ENCODE peak calls at places on chromosomes 7 and 10, in four cellular contexts. W, H, E and M are unnamed samples.

GRCh38 chr7:122255454-122255853 is 49.1 kb downstream of the FEZF1 start:
- DNase-seq in W (no peak), E (peak; percentile 59), H (no peak), M (no peak)

GRCh38 chr10:96606216-96606615 is 19.4 kb upstream of the TM9SF3 start:
- DNase-seq in H (peak; percentile 37), W (no peak), E (no peak), M (peak; percentile 17)

GRCh38 chr10:71581376-71581775 is 138.2 kb downstream of the C10orf105 start:
- DNase-seq in H (no peak), W (no peak), E (no peak), M (no peak)

GRCh38 chr7:120554960-120555571 is 282.1 kb downstream of the KCND2 start:
- DNase-seq in W (no peak), H (peak; percentile 64), E (peak; percentile 73), M (peak; percentile 71)

GRCh38 chr7:42454006-42454405 is 217.0 kb upstream of the GLI3 start:
- DNase-seq in W (no peak), E (no peak), H (no peak), M (no peak)

GRCh38 chr7:98418636-98419315 is 17.9 kb upstream of the BAIAP2L1 start:
- DNase-seq in W (no peak), E (peak; percentile 57), H (peak; percentile 99), M (peak; percentile 98)

GRCh38 chr7:101717986-101718746 is 89.1 kb upstream of the MYL10 start:
- DNase-seq in E (no peak), W (no peak), H (peak; percentile 46), M (no peak)

GRCh38 chr10:43045631-43046287 is 31.1 kb upstream of the RET start:
- DNase-seq in H (no peak), E (peak; percentile 40), W (no peak), M (no peak)

GRCh38 chr10:106173838-106174237 is 990.7 kb downstream of the SORCS1 start:
- DNase-seq in H (no peak), W (no peak), E (no peak), M (no peak)

GRCh38 chr7:68424643-68425297 is 1173.5 kb upstream of the AUTS2 start:
- DNase-seq in E (no peak), H (no peak), W (no peak), M (no peak)

GRCh38 chr7:93018666-93019065 is 99.1 kb downstream of the SAMD9 start:
- DNase-seq in W (no peak), E (no peak), H (no peak), M (no peak)

GRCh38 chr10:34956756-34957155 is 133.4 kb downstream of the CUL2 start:
- DNase-seq in E (no peak), H (no peak), W (no peak), M (peak; percentile 74)

GRCh38 chr10:114768394-114768786 is 53.2 kb upstream of the FHIP2A start:
- DNase-seq in H (no peak), W (no peak), E (peak; percentile 73), M (no peak)

GRCh38 chr10:72122221-72122620 is 33.9 kb upstream of the SPOCK2 start:
- DNase-seq in W (no peak), E (no peak), H (no peak), M (no peak)

GRCh38 chr10:96587255-96588059 is 645 bp upstream of the TM9SF3 start:
- DNase-seq in W (no peak), E (no peak), H (peak; percentile 68), M (peak; percentile 68)

GRCh38 chr7:108348913-108349312 is 107.3 kb downstream of the NRCAM start:
- DNase-seq in H (peak; percentile 51), E (no peak), W (no peak), M (peak; percentile 79)

GRCh38 chr10:132130286-132131265 is 56.2 kb upstream of the DPYSL4 start:
- DNase-seq in H (no peak), W (no peak), E (no peak), M (no peak)

GRCh38 chr7:11343818-11344413 is 370.2 kb downstream of the PHF14 start:
- DNase-seq in H (peak; percentile 14), E (no peak), W (no peak), M (peak; percentile 78)

GRCh38 chr10:79046326-79046725 is 22.4 kb upstream of the ZMIZ1 start:
- DNase-seq in E (peak; percentile 24), W (no peak), H (no peak), M (no peak)

GRCh38 chr7:135980665-135981180 is 3.6 kb upstream of the MTPN start:
- DNase-seq in W (peak; percentile 12), H (peak; percentile 39), E (no peak), M (peak; percentile 38)

GRCh38 chr10:13775786-13776780 is 189.3 kb downstream of the PRPF18 start:
- DNase-seq in W (no peak), E (no peak), H (peak; percentile 68), M (peak; percentile 69)

GRCh38 chr7:114865564-114865963 is 56.3 kb upstream of the MDFIC start:
- DNase-seq in W (peak; percentile 18), H (peak; percentile 63), E (peak; percentile 82), M (peak; percentile 60)

GRCh38 chr10:96709525-96709924 is 10.8 kb downstream of the PIK3AP1 start:
- DNase-seq in E (no peak), W (no peak), H (no peak), M (no peak)

GRCh38 chr7:18895456-18895855 is 222.0 kb downstream of the TWIST1 start:
- DNase-seq in H (no peak), E (no peak), W (no peak), M (peak; percentile 89)

GRCh38 chr10:88048312-88048711 is 184.9 kb downstream of the PTEN start:
- DNase-seq in W (no peak), H (no peak), E (no peak), M (no peak)

GRCh38 chr10:90968448-90969086 is 47.7 kb upstream of the ANKRD1 start:
- DNase-seq in W (no peak), E (no peak), H (peak; percentile 24), M (peak; percentile 82)

GRCh38 chr10:23099816-23100215 is 4.4 kb downstream of the MSRB2 start:
- DNase-seq in W (no peak), E (no peak), H (no peak), M (peak; percentile 62)

GRCh38 chr7:129902788-129903422 is 49.9 kb downstream of the UBE2H start:
- DNase-seq in H (no peak), W (no peak), E (no peak), M (peak; percentile 9)

GRCh38 chr7:156985101-156985967 is 25.1 kb downstream of the MNX1 start:
- DNase-seq in W (no peak), E (no peak), H (no peak), M (no peak)
- H3K27ac ChIP-seq in W (no peak overlapping the region), E (no peak overlapping the region), H (no peak overlapping the region), M (no peak overlapping the region)

DNA sequence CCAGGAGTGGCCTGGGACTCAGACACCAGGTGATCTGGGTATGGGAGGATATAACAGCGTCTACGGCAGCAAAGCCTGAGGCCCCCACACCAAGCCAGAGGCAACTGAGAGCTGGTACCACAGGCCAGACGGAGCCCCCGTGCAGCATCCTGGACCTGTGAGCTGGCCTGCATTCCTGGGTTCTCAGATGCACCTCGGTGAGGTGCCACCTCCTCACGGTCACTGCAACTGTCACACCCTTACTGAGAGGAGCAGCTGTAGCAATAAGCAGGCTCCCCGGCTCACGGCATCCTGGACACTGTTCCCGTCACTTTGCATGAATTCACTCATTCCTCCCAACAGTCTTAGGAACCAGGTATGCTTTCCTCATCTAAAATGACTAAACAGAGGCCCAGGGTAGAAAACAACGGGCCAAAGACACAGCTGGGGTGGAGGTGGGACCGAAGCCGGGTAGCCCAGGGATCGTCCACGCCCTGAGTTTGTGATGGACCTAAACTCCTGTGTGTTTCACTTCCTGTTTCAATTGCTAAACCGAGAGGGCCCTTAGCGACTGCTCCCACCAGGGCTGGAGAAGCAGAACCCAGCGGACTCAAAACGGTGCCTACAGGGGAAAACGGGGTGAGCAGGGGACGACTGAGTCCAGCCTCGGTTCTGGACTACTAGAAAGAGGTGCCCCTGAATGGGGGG is 98.7 kb downstream of the CTBP2 start:
- DNase-seq in E (no peak), H (no peak), W (no peak), M (no peak)
- H3K27ac ChIP-seq in E (no peak overlapping the region), H (peak overlapping the region; percentile 95), W (no peak overlapping the region), M (peak overlapping the region; percentile 42)

DNA sequence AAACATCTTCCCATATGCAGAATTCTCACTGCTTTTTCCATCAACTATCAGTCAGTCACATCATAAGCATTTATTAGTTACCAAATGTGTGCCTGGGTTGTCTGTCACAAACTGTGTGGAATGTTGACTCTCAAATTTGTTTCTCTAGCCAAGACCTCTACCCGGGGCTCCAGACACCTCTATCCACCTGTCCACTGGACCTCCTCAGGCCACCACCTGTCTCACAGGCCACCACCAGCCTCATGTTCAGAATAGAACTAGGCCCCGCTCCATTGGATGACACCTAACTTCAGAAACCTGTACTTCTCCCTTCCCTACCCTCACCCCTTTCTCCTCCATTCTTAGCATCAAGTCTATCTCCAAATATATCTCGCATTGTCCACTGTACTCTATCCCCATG is 176.9 kb downstream of the CHN2 start:
- DNase-seq in W (no peak), H (no peak), E (peak; percentile 14), M (no peak)
- H3K27ac ChIP-seq in W (no peak overlapping the region), H (no peak overlapping the region), E (no peak overlapping the region), M (peak overlapping the region; percentile 88)

GRCh38 chr7:116239434-116239833 is 29.1 kb downstream of the TES start:
- DNase-seq in E (no peak), W (no peak), H (no peak), M (no peak)
- H3K27ac ChIP-seq in E (no peak overlapping the region), W (no peak overlapping the region), H (no peak overlapping the region), M (no peak overlapping the region)